ENCODE peak calls at places on chromosomes 7 and 10, in nine cellular contexts. I is mucosa of descending colon; M is CD4-positive, alpha-beta memory T cell; F is A549; K is suprapubic skin; L is spleen; A is fibroblast of lung; Y is pancreas; X is AG10803. O is an unnamed sample.

GRCh38 chr7:37448057-37448636 is 517 bp downstream of the ELMO1 start:
- DNase-seq in L (no peak), Y (no peak), F (no peak), K (no peak), A (no peak), M (no peak), I (peak), X (no peak), O (peak)

GRCh38 chr7:124459101-124460052 is 306.2 kb downstream of the GPR37 start:
- DNase-seq in M (no peak), I (no peak), K (no peak), A (peak), F (peak), L (no peak), Y (no peak), X (peak), O (no peak)

GRCh38 chr7:121020652-121021051 is 32.1 kb downstream of the CPED1 start:
- DNase-seq in M (no peak), F (no peak), I (no peak), A (peak), K (no peak), Y (no peak), X (peak), L (no peak), O (no peak)

GRCh38 chr7:107614425-107614824 is 34.4 kb downstream of the BCAP29 start:
- DNase-seq in L (no peak), I (no peak), A (peak), M (no peak), Y (no peak), F (no peak), K (no peak), X (peak), O (no peak)

GRCh38 chr7:117605712-117606111 is 125.9 kb downstream of the CFTR start:
- DNase-seq in K (no peak), A (no peak), M (no peak), L (no peak), I (no peak), Y (no peak), X (no peak), F (peak), O (no peak)

GRCh38 chr10:132847856-132848255 is 61.9 kb upstream of the NKX6-2 start:
- DNase-seq in X (no peak), F (no peak), I (no peak), K (no peak), A (no peak), L (peak), Y (no peak), M (no peak), O (peak)

GRCh38 chr7:45259966-45260646 is 102.5 kb downstream of the RAMP3 start:
- DNase-seq in A (peak), X (peak), I (no peak), L (peak), K (no peak), M (peak), Y (no peak), F (peak), O (peak)

GRCh38 chr7:23972057-23972456 is 262.0 kb downstream of the STK31 start:
- DNase-seq in K (no peak), I (no peak), X (no peak), F (no peak), M (no peak), L (no peak), Y (no peak), A (no peak), O (no peak)

GRCh38 chr7:151704969-151705743 is 171.8 kb downstream of the PRKAG2 start:
- DNase-seq in L (no peak), M (no peak), A (no peak), K (no peak), I (peak), F (no peak), Y (no peak), X (no peak), O (no peak)

GRCh38 chr10:82691211-82691610 is 816.2 kb downstream of the NRG3 start:
- DNase-seq in L (no peak), Y (no peak), K (no peak), F (no peak), X (no peak), A (no peak), I (no peak), M (no peak), O (no peak)

GRCh38 chr10:108902491-108903250 is 1020.6 kb downstream of the XPNPEP1 start:
- DNase-seq in I (no peak), X (no peak), M (no peak), K (no peak), L (no peak), F (no peak), Y (no peak), A (no peak), O (no peak)

GRCh38 chr10:117047947-117048346 is 43.0 kb upstream of the SHTN1 start:
- DNase-seq in K (no peak), Y (no peak), L (no peak), I (no peak), F (no peak), M (no peak), A (no peak), X (no peak), O (no peak)

GRCh38 chr10:92691042-92691590 is 1.4 kb downstream of the HHEX start:
- DNase-seq in Y (no peak), M (no peak), I (peak), L (peak), X (no peak), F (no peak), K (no peak), A (no peak), O (peak)
- H3K4me3 ChIP-seq in Y (peak), M (peak), I (no peak), L (peak), X (no peak), F (peak), K (peak), A (peak), O (peak)

GRCh38 chr7:100835903-100836811 is 8.8 kb upstream of the EPHB4 start:
- DNase-seq in M (no peak), I (peak), F (no peak), L (peak), X (no peak), Y (no peak), K (no peak), A (no peak), O (peak)
- H3K4me3 ChIP-seq in M (no peak), I (no peak), F (no peak), L (no peak), X (no peak), Y (no peak), K (peak), A (no peak), O (no peak)

GRCh38 chr7:2688409-2689342 is 674 bp downstream of the AMZ1 start:
- DNase-seq in Y (no peak), F (no peak), L (peak), M (no peak), X (peak), I (no peak), K (no peak), A (no peak), O (no peak)
- H3K4me3 ChIP-seq in Y (no peak), F (no peak), L (peak), M (no peak), X (peak), I (no peak), K (peak), A (no peak), O (no peak)

GRCh38 chr10:95759233-95759826 is 3.4 kb downstream of the ENTPD1 start:
- DNase-seq in M (no peak), X (no peak), F (no peak), L (no peak), A (peak), Y (no peak), I (no peak), K (no peak), O (no peak)

GRCh38 chr10:95758351-95759025 is 2.5 kb downstream of the ENTPD1 start:
- DNase-seq in L (no peak), Y (no peak), X (no peak), M (no peak), I (no peak), F (peak), A (no peak), K (no peak), O (no peak)

GRCh38 chr10:95756796-95757657 is 1.1 kb downstream of the ENTPD1 start:
- DNase-seq in A (no peak), K (no peak), Y (no peak), X (no peak), F (no peak), L (no peak), I (no peak), M (no peak), O (no peak)

GRCh38 chr10:95755511-95756004 is 405 bp upstream of the ENTPD1 start:
- DNase-seq in F (peak), K (no peak), L (peak), Y (no peak), X (no peak), I (peak), M (no peak), A (no peak), O (peak)

GRCh38 chr10:95756061-95756751 is at the start of gene ENTPD1:
- DNase-seq in M (no peak), I (no peak), A (peak), Y (no peak), X (no peak), K (no peak), L (no peak), F (no peak), O (no peak)
- H3K4me3 ChIP-seq in M (no peak), I (no peak), A (peak), Y (no peak), X (no peak), K (peak), L (peak), F (peak), O (peak)

DNA sequence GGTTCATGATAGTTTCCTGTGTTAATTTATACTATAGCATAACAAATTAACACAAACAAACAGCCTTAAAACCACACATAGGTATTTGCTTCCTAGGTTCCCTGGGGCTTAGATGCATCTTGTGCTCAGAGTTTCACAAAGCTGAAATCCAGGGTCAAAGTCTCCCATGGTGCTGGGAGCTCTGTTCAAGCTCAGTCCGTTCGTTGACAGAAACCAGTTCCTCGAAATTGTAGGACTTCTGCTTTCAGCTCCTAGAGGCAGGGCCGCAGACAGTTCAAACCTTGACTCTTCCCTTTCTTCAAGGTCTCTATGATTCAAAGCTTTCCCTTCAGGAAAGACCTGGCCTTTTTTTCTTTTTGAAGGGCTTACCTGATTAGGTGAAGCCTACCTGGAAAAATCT is 90.5 kb downstream of the VSTM2A start:
- DNase-seq in Y (no peak), L (no peak), A (no peak), I (no peak), M (no peak), X (no peak), F (no peak), K (no peak), O (no peak)
- H3K4me3 ChIP-seq in Y (no peak), L (no peak), A (no peak), I (no peak), M (no peak), X (no peak), F (no peak), K (no peak), O (no peak)

GRCh38 chr7:105580022-105580740 is 1.1 kb downstream of the EFCAB10 start:
- DNase-seq in Y (no peak), L (no peak), M (no peak), X (no peak), F (peak), K (no peak), A (peak), I (no peak), O (no peak)

GRCh38 chr7:105578496-105578895 is 2.8 kb downstream of the EFCAB10 start:
- DNase-seq in X (peak), K (no peak), A (no peak), L (no peak), M (no peak), F (no peak), I (no peak), Y (no peak), O (no peak)

GRCh38 chr7:105583061-105583460 is 1.8 kb upstream of the EFCAB10 start:
- DNase-seq in K (no peak), M (no peak), A (no peak), Y (no peak), L (no peak), F (no peak), X (no peak), I (no peak), O (no peak)

GRCh38 chr7:105584165-105584564 is 2.9 kb upstream of the EFCAB10 start:
- DNase-seq in F (no peak), Y (no peak), A (no peak), L (no peak), K (no peak), M (no peak), I (no peak), X (no peak), O (no peak)

GRCh38 chr7:105581066-105581811 is at the start of gene EFCAB10:
- DNase-seq in M (peak), K (no peak), I (peak), Y (peak), X (peak), L (peak), F (peak), A (peak), O (peak)
- H3K4me3 ChIP-seq in M (peak), K (peak), I (no peak), Y (peak), X (peak), L (peak), F (peak), A (peak), O (no peak)

GRCh38 chr7:22444181-22444966 is 55.6 kb downstream of the STEAP1B start:
- DNase-seq in L (no peak), M (no peak), Y (peak), K (peak), F (no peak), X (no peak), A (no peak), I (no peak), O (peak)
- H3K4me3 ChIP-seq in L (no peak), M (no peak), Y (no peak), K (no peak), F (no peak), X (no peak), A (no peak), I (no peak), O (no peak)